ENCODE peak calls at places on chromosome 10, in four cellular contexts. N, B, A and F are unnamed samples.
A peak's percentile ranks its signal among the peaks of the same experiment; 100 is the strongest.

GRCh38 chr10:93716771-93717170 is 14.4 kb upstream of the FRA10AC1 start:
- DNase-seq in B (no peak), A (no peak), N (no peak), F (no peak)

GRCh38 chr10:114703377-114704125 is 45.5 kb upstream of the ABLIM1 start:
- DNase-seq in N (no peak), A (no peak), B (no peak), F (peak; percentile 65)

GRCh38 chr10:127017406-127018297 is 112.4 kb downstream of the DOCK1 start:
- DNase-seq in A (no peak), N (no peak), B (no peak), F (no peak)

GRCh38 chr10:5678397-5678983 is 6.1 kb upstream of the TASOR2 start:
- DNase-seq in N (no peak), A (no peak), B (no peak), F (no peak)

GRCh38 chr10:71396084-71396713 is 521 bp upstream of the CDH23 start:
- DNase-seq in B (peak; percentile 54), A (peak; percentile 70), N (no peak), F (peak; percentile 68)

GRCh38 chr10:112471878-112472487 is 25.0 kb downstream of the VTI1A start:
- DNase-seq in B (no peak), N (no peak), A (no peak), F (peak; percentile 57)

GRCh38 chr10:79933961-79934360 is 14.9 kb downstream of the SFTPD start:
- DNase-seq in N (no peak), A (no peak), B (no peak), F (no peak)

GRCh38 chr10:88417337-88417736 is 165.8 kb downstream of the RNLS start:
- DNase-seq in B (no peak), N (no peak), A (no peak), F (no peak)

GRCh38 chr10:17001961-17002749 is 127.5 kb downstream of the CUBN start:
- DNase-seq in B (no peak), A (peak; percentile 41), N (peak; percentile 34), F (no peak)

GRCh38 chr10:125396651-125397050 is 236.3 kb upstream of the CTBP2 start:
- DNase-seq in B (no peak), N (no peak), A (no peak), F (no peak)

GRCh38 chr10:73887038-73888015 is 13.0 kb upstream of the CAMK2G start:
- DNase-seq in A (peak; percentile 86), B (no peak), N (peak; percentile 82), F (no peak)

GRCh38 chr10:74078037-74078436 is 72.6 kb downstream of the AP3M1 start:
- DNase-seq in A (no peak), N (no peak), B (no peak), F (no peak)